ENCODE peak calls at places on chromosomes 1 and 21, in nine cellular contexts. One of them, this sample, is unnamed.

GRCh38 chr1:88973520-88974137 is 18.8 kb downstream of the KYAT3 start:
- DNase-seq in stimulated activated CD8-positive, alpha-beta memory T cell treated with anti-CD3 and anti-CD28 coated beads, Interleukin-7, amount 100 ng/mL, for 24 hours: no peak
- DNase-seq in right cardiac atrium: no peak
- DNase-seq in left ventricle myocardium inferior: no peak
- DNase-seq in activated T-cell treated with anti-CD3 and anti-CD28 coated beads for 1 hour: no peak
- DNase-seq in activated naive CD4-positive, alpha-beta T cell: no peak
- DNase-seq in EL: peak; percentile 57
- DNase-seq in posterior cingulate gyrus: no peak
- DNase-seq in transverse colon: no peak
- DNase-seq in this sample: peak; percentile 17

GRCh38 chr21:33355355-33355754 is 30.6 kb downstream of the IFNAR1 start:
- DNase-seq in stimulated activated CD8-positive, alpha-beta memory T cell treated with anti-CD3 and anti-CD28 coated beads, Interleukin-7, amount 100 ng/mL, for 24 hours: no peak
- DNase-seq in right cardiac atrium: no peak
- DNase-seq in left ventricle myocardium inferior: no peak
- DNase-seq in activated T-cell treated with anti-CD3 and anti-CD28 coated beads for 1 hour: no peak
- DNase-seq in activated naive CD4-positive, alpha-beta T cell: no peak
- DNase-seq in EL: no peak
- DNase-seq in posterior cingulate gyrus: no peak
- DNase-seq in transverse colon: no peak
- DNase-seq in this sample: no peak

GRCh38 chr1:52325782-52326181 is 40.2 kb downstream of the CC2D1B start:
- DNase-seq in stimulated activated CD8-positive, alpha-beta memory T cell treated with anti-CD3 and anti-CD28 coated beads, Interleukin-7, amount 100 ng/mL, for 24 hours: no peak
- DNase-seq in right cardiac atrium: no peak
- DNase-seq in left ventricle myocardium inferior: no peak
- DNase-seq in activated T-cell treated with anti-CD3 and anti-CD28 coated beads for 1 hour: no peak
- DNase-seq in activated naive CD4-positive, alpha-beta T cell: no peak
- DNase-seq in EL: no peak
- DNase-seq in posterior cingulate gyrus: no peak
- DNase-seq in transverse colon: no peak
- DNase-seq in this sample: no peak

GRCh38 chr21:41317458-41317857 is 857 bp downstream of the FAM3B start:
- DNase-seq in stimulated activated CD8-positive, alpha-beta memory T cell treated with anti-CD3 and anti-CD28 coated beads, Interleukin-7, amount 100 ng/mL, for 24 hours: no peak
- DNase-seq in right cardiac atrium: no peak
- DNase-seq in left ventricle myocardium inferior: no peak
- DNase-seq in activated T-cell treated with anti-CD3 and anti-CD28 coated beads for 1 hour: no peak
- DNase-seq in activated naive CD4-positive, alpha-beta T cell: no peak
- DNase-seq in EL: no peak
- DNase-seq in posterior cingulate gyrus: no peak
- DNase-seq in transverse colon: no peak
- DNase-seq in this sample: no peak

GRCh38 chr1:177940682-177941081 is 29.2 kb downstream of the SEC16B start:
- DNase-seq in stimulated activated CD8-positive, alpha-beta memory T cell treated with anti-CD3 and anti-CD28 coated beads, Interleukin-7, amount 100 ng/mL, for 24 hours: no peak
- DNase-seq in right cardiac atrium: no peak
- DNase-seq in left ventricle myocardium inferior: no peak
- DNase-seq in activated T-cell treated with anti-CD3 and anti-CD28 coated beads for 1 hour: no peak
- DNase-seq in activated naive CD4-positive, alpha-beta T cell: no peak
- DNase-seq in EL: no peak
- DNase-seq in posterior cingulate gyrus: no peak
- DNase-seq in transverse colon: no peak
- DNase-seq in this sample: no peak

GRCh38 chr1:44884746-44885145 is 41.7 kb upstream of the PTCH2 start:
- DNase-seq in stimulated activated CD8-positive, alpha-beta memory T cell treated with anti-CD3 and anti-CD28 coated beads, Interleukin-7, amount 100 ng/mL, for 24 hours: no peak
- DNase-seq in right cardiac atrium: peak; percentile 75
- DNase-seq in left ventricle myocardium inferior: peak; percentile 21
- DNase-seq in activated T-cell treated with anti-CD3 and anti-CD28 coated beads for 1 hour: no peak
- DNase-seq in activated naive CD4-positive, alpha-beta T cell: no peak
- DNase-seq in EL: no peak
- DNase-seq in posterior cingulate gyrus: peak; percentile 19
- DNase-seq in transverse colon: no peak
- DNase-seq in this sample: no peak

GRCh38 chr1:160117300-160117699 is 1.7 kb downstream of the ATP1A2 start:
- DNase-seq in stimulated activated CD8-positive, alpha-beta memory T cell treated with anti-CD3 and anti-CD28 coated beads, Interleukin-7, amount 100 ng/mL, for 24 hours: no peak
- DNase-seq in right cardiac atrium: no peak
- DNase-seq in left ventricle myocardium inferior: no peak
- DNase-seq in activated T-cell treated with anti-CD3 and anti-CD28 coated beads for 1 hour: no peak
- DNase-seq in activated naive CD4-positive, alpha-beta T cell: no peak
- DNase-seq in EL: no peak
- DNase-seq in posterior cingulate gyrus: no peak
- DNase-seq in transverse colon: no peak
- DNase-seq in this sample: no peak

GRCh38 chr1:165580931-165581871 is 37.4 kb downstream of the LRRC52 start:
- DNase-seq in stimulated activated CD8-positive, alpha-beta memory T cell treated with anti-CD3 and anti-CD28 coated beads, Interleukin-7, amount 100 ng/mL, for 24 hours: no peak
- DNase-seq in right cardiac atrium: no peak
- DNase-seq in left ventricle myocardium inferior: no peak
- DNase-seq in activated T-cell treated with anti-CD3 and anti-CD28 coated beads for 1 hour: no peak
- DNase-seq in activated naive CD4-positive, alpha-beta T cell: no peak
- DNase-seq in EL: peak; percentile 54
- DNase-seq in posterior cingulate gyrus: no peak
- DNase-seq in transverse colon: no peak
- DNase-seq in this sample: no peak

GRCh38 chr1:229041946-229042345 is 229.0 kb upstream of the RAB4A start:
- DNase-seq in stimulated activated CD8-positive, alpha-beta memory T cell treated with anti-CD3 and anti-CD28 coated beads, Interleukin-7, amount 100 ng/mL, for 24 hours: no peak
- DNase-seq in right cardiac atrium: no peak
- DNase-seq in left ventricle myocardium inferior: no peak
- DNase-seq in activated T-cell treated with anti-CD3 and anti-CD28 coated beads for 1 hour: no peak
- DNase-seq in activated naive CD4-positive, alpha-beta T cell: no peak
- DNase-seq in EL: no peak
- DNase-seq in posterior cingulate gyrus: no peak
- DNase-seq in transverse colon: no peak
- DNase-seq in this sample: no peak

GRCh38 chr1:20153000-20153418 is 13.9 kb downstream of the PLA2G2F start:
- DNase-seq in stimulated activated CD8-positive, alpha-beta memory T cell treated with anti-CD3 and anti-CD28 coated beads, Interleukin-7, amount 100 ng/mL, for 24 hours: no peak
- DNase-seq in right cardiac atrium: peak; percentile 83
- DNase-seq in left ventricle myocardium inferior: peak; percentile 43
- DNase-seq in activated T-cell treated with anti-CD3 and anti-CD28 coated beads for 1 hour: no peak
- DNase-seq in activated naive CD4-positive, alpha-beta T cell: no peak
- DNase-seq in EL: no peak
- DNase-seq in posterior cingulate gyrus: peak; percentile 30
- DNase-seq in transverse colon: no peak
- DNase-seq in this sample: no peak

GRCh38 chr1:76073471-76073870 is 1.1 kb upstream of the ST6GALNAC3 start:
- DNase-seq in stimulated activated CD8-positive, alpha-beta memory T cell treated with anti-CD3 and anti-CD28 coated beads, Interleukin-7, amount 100 ng/mL, for 24 hours: no peak
- DNase-seq in right cardiac atrium: no peak
- DNase-seq in left ventricle myocardium inferior: no peak
- DNase-seq in activated T-cell treated with anti-CD3 and anti-CD28 coated beads for 1 hour: no peak
- DNase-seq in activated naive CD4-positive, alpha-beta T cell: no peak
- DNase-seq in EL: peak; percentile 76
- DNase-seq in posterior cingulate gyrus: no peak
- DNase-seq in transverse colon: no peak
- DNase-seq in this sample: no peak

GRCh38 chr1:29354511-29355098 is 118.3 kb downstream of the PTPRU start:
- DNase-seq in stimulated activated CD8-positive, alpha-beta memory T cell treated with anti-CD3 and anti-CD28 coated beads, Interleukin-7, amount 100 ng/mL, for 24 hours: no peak
- DNase-seq in right cardiac atrium: no peak
- DNase-seq in left ventricle myocardium inferior: no peak
- DNase-seq in activated T-cell treated with anti-CD3 and anti-CD28 coated beads for 1 hour: no peak
- DNase-seq in activated naive CD4-positive, alpha-beta T cell: no peak
- DNase-seq in EL: no peak
- DNase-seq in posterior cingulate gyrus: no peak
- DNase-seq in transverse colon: no peak
- DNase-seq in this sample: no peak

GRCh38 chr1:70934197-70934961 is 113.2 kb downstream of the PTGER3 start:
- DNase-seq in stimulated activated CD8-positive, alpha-beta memory T cell treated with anti-CD3 and anti-CD28 coated beads, Interleukin-7, amount 100 ng/mL, for 24 hours: no peak
- DNase-seq in right cardiac atrium: no peak
- DNase-seq in left ventricle myocardium inferior: no peak
- DNase-seq in activated T-cell treated with anti-CD3 and anti-CD28 coated beads for 1 hour: no peak
- DNase-seq in activated naive CD4-positive, alpha-beta T cell: no peak
- DNase-seq in EL: no peak
- DNase-seq in posterior cingulate gyrus: no peak
- DNase-seq in transverse colon: no peak
- DNase-seq in this sample: no peak